ENCODE peak calls at places on chromosome 10, in ten cellular contexts. X is iPS DF 19.7; F is left ventricle myocardium inferior; C is activated T-cell treated with anti-CD3 and anti-CD28 coated beads for 1 hour; U is stimulated activated CD4-positive, alpha-beta T cell treated with anti-CD3 and anti-CD28 coated beads, Interleukin-1b, Interleukin-23, amount 100 ng/mL, for 24 hours; G is neural crest cell; D is A549; N is SW480; I is T-helper 22 cell; Z is foreskin fibroblast. H is an unnamed sample.

GRCh38 chr10:92381543-92381954 is 90.6 kb downstream of the MARCHF5 start:
- DNase-seq in X (no peak), F (no peak), C (no peak), U (no peak), G (no peak), D (no peak), N (no peak), I (no peak), Z (no peak), H (no peak)

GRCh38 chr10:34430685-34431084 is 384.4 kb downstream of the PARD3 start:
- DNase-seq in X (no peak), F (no peak), C (no peak), U (no peak), G (no peak), D (no peak), N (no peak), I (no peak), Z (peak), H (no peak)

GRCh38 chr10:49610735-49611165 is 640 bp downstream of the SLC18A3 start:
- DNase-seq in X (no peak), F (no peak), C (no peak), U (no peak), G (no peak), D (no peak), N (no peak), I (no peak), Z (no peak), H (no peak)

GRCh38 chr10:33537066-33537465 is 202.6 kb upstream of the NRP1 start:
- DNase-seq in X (no peak), F (no peak), C (no peak), U (no peak), G (no peak), D (no peak), N (no peak), I (no peak), Z (peak), H (no peak)

GRCh38 chr10:77925410-77925794 is 1.2 kb downstream of the DLG5 start:
- DNase-seq in X (no peak), F (no peak), C (no peak), U (no peak), G (no peak), D (no peak), N (no peak), I (no peak), Z (peak), H (no peak)

GRCh38 chr10:8296090-8296741 is 241.7 kb downstream of the GATA3 start:
- DNase-seq in X (no peak), F (no peak), C (no peak), U (no peak), G (no peak), D (no peak), N (no peak), I (no peak), Z (no peak), H (no peak)

GRCh38 chr10:48602401-48603135 is 2.3 kb downstream of the ARHGAP22 start:
- DNase-seq in X (no peak), F (no peak), C (no peak), U (no peak), G (no peak), D (no peak), N (no peak), I (no peak), Z (no peak), H (no peak)

GRCh38 chr10:111392910-111393309 is 316.1 kb downstream of the ADRA2A start:
- DNase-seq in X (no peak), F (no peak), C (no peak), U (no peak), G (no peak), D (no peak), N (no peak), I (no peak), Z (no peak), H (no peak)

GRCh38 chr10:104589431-104589830 is 51.7 kb upstream of the SORCS3 start:
- DNase-seq in X (no peak), F (no peak), C (no peak), U (no peak), G (no peak), D (no peak), N (no peak), I (no peak), Z (peak), H (no peak)

GRCh38 chr10:46018453-46019169 is 11.8 kb downstream of the NCOA4 start:
- DNase-seq in X (no peak), F (no peak), C (no peak), U (no peak), G (no peak), D (no peak), N (no peak), I (no peak), Z (no peak), H (no peak)

GRCh38 chr10:69994262-69994661 is 58.4 kb upstream of the MACROH2A2 start:
- DNase-seq in X (peak), F (peak), C (no peak), U (no peak), G (no peak), D (peak), N (peak), I (no peak), Z (peak), H (no peak)

GRCh38 chr10:7788640-7789335 is 811 bp downstream of the ATP5F1C start:
- DNase-seq in X (no peak), F (no peak), C (no peak), U (no peak), G (peak), D (no peak), N (peak), I (no peak), Z (peak), H (no peak)

GRCh38 chr10:70093335-70093944 is 39.2 kb downstream of the AIFM2 start:
- DNase-seq in X (no peak), F (no peak), C (no peak), U (no peak), G (no peak), D (no peak), N (no peak), I (no peak), Z (no peak), H (no peak)

GRCh38 chr10:75899816-75900357 is 468.5 kb downstream of the LRMDA start:
- DNase-seq in X (no peak), F (no peak), C (no peak), U (no peak), G (no peak), D (no peak), N (peak), I (no peak), Z (no peak), H (no peak)

GRCh38 chr10:29370092-29370611 is 81.3 kb downstream of the LYZL1 start:
- DNase-seq in X (no peak), F (no peak), C (no peak), U (no peak), G (no peak), D (no peak), N (no peak), I (no peak), Z (no peak), H (no peak)

GRCh38 chr10:24255115-24255895 is 46.4 kb downstream of the KIAA1217 start:
- DNase-seq in X (peak), F (no peak), C (no peak), U (no peak), G (no peak), D (no peak), N (peak), I (no peak), Z (no peak), H (peak)

GRCh38 chr10:114504769-114505579 is 100.7 kb upstream of the AFAP1L2 start:
- DNase-seq in X (no peak), F (no peak), C (no peak), U (no peak), G (no peak), D (no peak), N (no peak), I (no peak), Z (peak), H (peak)

GRCh38 chr10:114017266-114017665 is 26.4 kb upstream of the ADRB1 start:
- DNase-seq in X (no peak), F (no peak), C (no peak), U (no peak), G (no peak), D (no peak), N (no peak), I (no peak), Z (no peak), H (no peak)

GRCh38 chr10:76874151-76874550 is 763.5 kb downstream of the KCNMA1 start:
- DNase-seq in X (no peak), F (peak), C (no peak), U (no peak), G (no peak), D (no peak), N (no peak), I (no peak), Z (peak), H (no peak)

GRCh38 chr10:1434202-1434601 is 303.1 kb downstream of the ADARB2 start:
- DNase-seq in X (no peak), F (no peak), C (no peak), U (no peak), G (no peak), D (no peak), N (no peak), I (no peak), Z (no peak), H (no peak)

GRCh38 chr10:32459072-32459703 is 13.2 kb downstream of the CCDC7 start:
- DNase-seq in X (no peak), F (no peak), C (peak), U (no peak), G (no peak), D (no peak), N (no peak), I (peak), Z (no peak), H (no peak)

GRCh38 chr10:44416976-44417375 is 32.1 kb upstream of the CXCL12 start:
- DNase-seq in X (no peak), F (no peak), C (no peak), U (no peak), G (no peak), D (no peak), N (no peak), I (no peak), Z (no peak), H (no peak)

GRCh38 chr10:86368987-86369386 is 2.4 kb upstream of the GRID1 start:
- DNase-seq in X (no peak), F (no peak), C (no peak), U (no peak), G (no peak), D (no peak), N (no peak), I (no peak), Z (no peak), H (no peak)